ENCODE peak calls at places on chromosomes 13 and 19, in ten cellular contexts. Z is astrocyte, T is A673, P is IMR-90, A is uterus, X is GM23248, M is heart right ventricle, O is pancreas, C is cardiac muscle cell, H is keratinocyte. V is an unnamed sample.

GRCh38 chr19:13401388-13401787 is 104.9 kb downstream of the CACNA1A start:
- DNase-seq in M (no peak), C (peak; percentile 70), X (peak; percentile 50), T (peak; percentile 45), A (no peak), H (peak; percentile 15), Z (peak; percentile 44), O (no peak), P (peak; percentile 46), V (peak; percentile 54)

GRCh38 chr19:38557205-38557799 is 60.5 kb downstream of the MAP4K1 start:
- DNase-seq in A (no peak), Z (no peak), O (no peak), C (no peak), P (no peak), T (no peak), M (no peak), X (no peak), H (no peak), V (no peak)

GRCh38 chr13:94195715-94196114 is 283.8 kb downstream of the DCT start:
- DNase-seq in A (no peak), X (peak; percentile 88), Z (peak; percentile 98), H (peak; percentile 11), M (no peak), P (peak; percentile 96), O (no peak), T (no peak), C (peak; percentile 91), V (peak; percentile 81)

GRCh38 chr19:56080669-56081401 is 40.3 kb downstream of the ZNF787 start:
- DNase-seq in C (peak; percentile 87), P (peak; percentile 78), A (peak; percentile 50), X (peak; percentile 86), M (peak; percentile 86), O (peak; percentile 87), Z (peak; percentile 45), T (peak; percentile 85), H (no peak), V (peak; percentile 57)

GRCh38 chr19:44876930-44877530 is 14.0 kb upstream of the TOMM40 start:
- DNase-seq in X (no peak), Z (no peak), T (no peak), H (no peak), O (no peak), M (no peak), C (no peak), P (no peak), A (no peak), V (no peak)

GRCh38 chr19:13169769-13170168 is 19.6 kb downstream of the IER2 start:
- DNase-seq in A (no peak), P (peak; percentile 65), H (no peak), T (no peak), Z (peak; percentile 48), O (no peak), X (peak; percentile 89), C (peak; percentile 22), M (no peak), V (peak; percentile 89)

GRCh38 chr19:13053761-13054604 is 48.7 kb downstream of the LYL1 start:
- DNase-seq in H (no peak), T (no peak), Z (peak; percentile 97), C (peak; percentile 99), P (peak; percentile 96), A (peak; percentile 92), X (peak; percentile 95), M (peak; percentile 93), O (peak; percentile 94), V (peak; percentile 89)

GRCh38 chr13:50708461-50708860 is 135.0 kb downstream of the DLEU7 start:
- DNase-seq in C (peak; percentile 61), X (no peak), O (no peak), A (no peak), Z (peak; percentile 41), H (no peak), M (no peak), P (no peak), T (no peak), V (no peak)

GRCh38 chr13:35139591-35139990 is 197.5 kb downstream of the NBEA start:
- DNase-seq in H (no peak), T (peak; percentile 57), Z (peak; percentile 45), X (no peak), P (peak; percentile 31), C (peak; percentile 66), M (no peak), O (no peak), A (no peak), V (no peak)

GRCh38 chr13:52070929-52071523 is 46.5 kb downstream of the UTP14C start:
- DNase-seq in A (no peak), O (no peak), H (no peak), P (peak; percentile 32), M (no peak), C (peak; percentile 48), T (peak; percentile 25), Z (peak; percentile 16), X (peak; percentile 53), V (peak; percentile 46)

GRCh38 chr13:95710313-95710712 is 33.4 kb downstream of the DNAJC3 start:
- DNase-seq in X (peak; percentile 70), P (peak; percentile 84), H (peak; percentile 11), A (no peak), C (peak; percentile 61), Z (peak; percentile 57), O (no peak), M (no peak), T (peak; percentile 12), V (peak; percentile 67)

GRCh38 chr19:36093146-36093662 is 17.7 kb upstream of the OVOL3 start:
- DNase-seq in C (no peak), X (peak; percentile 42), M (no peak), P (no peak), A (no peak), Z (no peak), O (no peak), H (no peak), T (no peak), V (no peak)

GRCh38 chr19:13207237-13208130 is 57.3 kb downstream of the IER2 start:
- DNase-seq in Z (no peak), A (peak; percentile 49), P (no peak), M (peak; percentile 56), T (peak; percentile 31), C (peak; percentile 35), H (no peak), X (peak; percentile 60), O (no peak), V (no peak)

GRCh38 chr13:19940106-19940505 is 18.4 kb upstream of the ZMYM2 start:
- DNase-seq in M (no peak), H (no peak), P (no peak), X (no peak), A (no peak), C (no peak), Z (no peak), O (no peak), T (no peak), V (no peak)

GRCh38 chr13:28046981-28047380 is 53.4 kb downstream of the FLT3 start:
- DNase-seq in O (no peak), Z (peak; percentile 27), H (no peak), X (peak; percentile 67), M (no peak), C (no peak), P (peak; percentile 94), T (peak; percentile 14), A (no peak), V (no peak)

GRCh38 chr19:18428173-18428836 is 9.1 kb downstream of the SSBP4 start:
- DNase-seq in M (no peak), Z (no peak), X (no peak), C (no peak), O (peak; percentile 59), P (no peak), T (no peak), A (no peak), H (no peak), V (no peak)
- H3K4me1 ChIP-seq in M (peaks cover 76% of the 10 kb centered on the region), Z (peaks cover 43% of the 10 kb centered on the region), X (peaks cover 30% of the 10 kb centered on the region), C (peaks cover 41% of the 10 kb centered on the region), O (no peaks in the 10 kb centered on the region), P (peaks cover 18% of the 10 kb centered on the region), T (peaks cover 88% of the 10 kb centered on the region), A (peaks cover 26% of the 10 kb centered on the region), H (peaks cover 3% of the 10 kb centered on the region), V (peaks cover 10% of the 10 kb centered on the region)

GRCh38 chr13:43046259-43046658 is 22.9 kb downstream of the DNAJC15 start:
- DNase-seq in M (no peak), A (no peak), P (no peak), O (no peak), Z (no peak), C (no peak), H (no peak), X (no peak), T (no peak), V (no peak)

GRCh38 chr13:43041368-43041921 is 18.1 kb downstream of the DNAJC15 start:
- DNase-seq in Z (no peak), O (no peak), A (no peak), T (no peak), P (peak; percentile 24), X (peak; percentile 15), C (no peak), M (no peak), H (no peak), V (no peak)

GRCh38 chr13:43042410-43042921 is 19.1 kb downstream of the DNAJC15 start:
- DNase-seq in T (no peak), O (no peak), X (no peak), P (no peak), A (no peak), M (no peak), C (no peak), Z (no peak), H (no peak), V (no peak)

DNA sequence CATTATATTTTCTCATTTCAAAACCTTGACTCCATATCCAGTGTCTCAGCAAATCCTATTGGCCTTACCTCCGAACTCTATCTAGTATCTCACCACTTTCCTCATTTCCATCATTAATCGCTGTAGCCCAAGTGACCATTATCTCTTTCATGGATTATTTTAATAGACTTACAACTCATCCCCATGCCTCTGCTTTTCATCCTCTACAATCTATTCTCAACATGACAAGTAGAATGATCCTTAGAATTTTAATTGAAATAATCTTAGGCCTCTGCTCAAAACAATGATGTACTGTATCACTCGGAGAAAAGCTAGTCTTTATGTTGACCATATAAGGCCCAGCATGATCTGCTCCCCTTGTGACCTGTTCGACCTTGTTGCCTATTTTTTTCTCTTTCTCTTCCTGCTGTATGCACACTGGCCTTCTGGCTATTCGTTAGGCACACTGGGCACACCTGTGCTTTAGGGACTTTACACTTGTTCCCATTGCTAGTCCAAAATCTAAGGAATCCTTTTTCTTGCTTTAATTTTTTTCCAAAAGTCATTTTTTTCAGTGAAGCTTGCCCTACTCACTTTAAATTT is 21.4 kb downstream of the DNAJC15 start:
- DNase-seq in C (no peak), X (no peak), H (no peak), T (no peak), M (no peak), A (no peak), P (no peak), O (no peak), Z (no peak), V (no peak)
- H3K27ac ChIP-seq in C (no peak overlapping the region), X (no peak overlapping the region), H (peak overlapping the region; percentile 63), T (no peak overlapping the region), M (peak overlapping the region; percentile 4), A (no peak overlapping the region), P (no peak overlapping the region), O (peak overlapping the region; percentile 46), Z (no peak overlapping the region), V (no peak overlapping the region)

DNA sequence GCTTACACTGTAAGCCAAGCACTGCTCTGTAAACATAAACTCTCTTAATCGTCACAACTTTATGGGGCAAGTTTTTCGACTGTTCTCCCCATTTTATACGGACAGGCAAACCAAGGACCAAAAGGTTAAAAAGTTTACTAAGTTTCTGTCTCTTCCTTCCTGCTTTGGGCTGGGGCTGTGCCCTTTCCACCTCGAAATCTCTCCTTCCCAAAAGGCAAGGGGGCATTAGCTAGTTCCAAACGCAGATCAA is 2.2 kb downstream of the JUND start:
- DNase-seq in A (no peak), C (no peak), H (no peak), O (no peak), P (no peak), Z (no peak), T (no peak), M (no peak), X (no peak), V (no peak)
- H3K4me1 ChIP-seq in A (peaks cover 23% of the 10 kb centered on the region), C (peaks cover 7% of the 10 kb centered on the region), H (peaks cover 36% of the 10 kb centered on the region), O (peaks cover 13% of the 10 kb centered on the region), P (peaks cover 28% of the 10 kb centered on the region), Z (peaks cover 44% of the 10 kb centered on the region), T (peaks cover 23% of the 10 kb centered on the region), M (peaks cover 67% of the 10 kb centered on the region), X (peaks cover 36% of the 10 kb centered on the region), V (peaks cover 41% of the 10 kb centered on the region)

GRCh38 chr13:99978781-99979452 is 2.7 kb upstream of the ZIC2 start:
- DNase-seq in P (no peak), O (no peak), X (no peak), Z (no peak), M (no peak), T (no peak), A (no peak), H (no peak), C (no peak), V (no peak)
- H3K27ac ChIP-seq in P (no peak overlapping the region), O (no peak overlapping the region), X (no peak overlapping the region), Z (no peak overlapping the region), M (no peak overlapping the region), T (peak overlapping the region; percentile 11), A (no peak overlapping the region), H (no peak overlapping the region), C (no peak overlapping the region), V (no peak overlapping the region)